ENCODE peak calls at places on chromosome X, in six cellular contexts. N, B, J, U, P and Q are unnamed samples.

GRCh38 chrX:115665122-115665521 is 104.1 kb downstream of the PLS3 start:
- DNase-seq in U (no peak), J (no peak), N (no peak), B (no peak), P (no peak), Q (no peak)

GRCh38 chrX:148878371-148878770 is 378.0 kb downstream of the AFF2 start:
- DNase-seq in U (no peak), B (no peak), J (no peak), N (no peak), P (no peak), Q (no peak)

GRCh38 chrX:34848281-34848680 is 94.3 kb upstream of the FAM47B start:
- DNase-seq in U (no peak), P (no peak), J (no peak), N (no peak), B (no peak), Q (no peak)

GRCh38 chrX:104156630-104157529 is at the start of gene SLC25A53:
- DNase-seq in U (peak; percentile 80), N (peak; percentile 67), J (peak; percentile 91), B (peak; percentile 42), P (peak; percentile 69), Q (peak; percentile 75)

GRCh38 chrX:102765217-102765616 is 44.7 kb downstream of the GPRASP3 start:
- DNase-seq in P (no peak), B (no peak), J (no peak), U (no peak), N (no peak), Q (no peak)

GRCh38 chrX:108165349-108166111 is 74.0 kb downstream of the ATG4A start:
- DNase-seq in P (no peak), U (no peak), B (no peak), N (peak; percentile 19), J (no peak), Q (peak; percentile 32)

GRCh38 chrX:27583976-27584375 is 6.2 kb upstream of the DCAF8L2 start:
- DNase-seq in U (no peak), B (no peak), N (no peak), J (no peak), P (no peak), Q (no peak)

GRCh38 chrX:68944211-68944610 is 115.4 kb downstream of the EFNB1 start:
- DNase-seq in N (no peak), J (no peak), B (no peak), U (no peak), P (no peak), Q (no peak)

GRCh38 chrX:50927127-50927526 is 16.6 kb downstream of the BMP15 start:
- DNase-seq in U (no peak), P (no peak), B (no peak), J (no peak), N (no peak), Q (no peak)

GRCh38 chrX:99722094-99722493 is 688.0 kb downstream of the PCDH19 start:
- DNase-seq in P (no peak), J (no peak), N (no peak), U (no peak), B (no peak), Q (no peak)

GRCh38 chrX:136920001-136920400 is 39.5 kb upstream of the RBMX start:
- DNase-seq in B (no peak), U (no peak), J (no peak), N (no peak), P (no peak), Q (no peak)

GRCh38 chrX:10395179-10395578 is 225.2 kb downstream of the MID1 start:
- DNase-seq in P (no peak), U (no peak), J (no peak), N (no peak), B (no peak), Q (no peak)

GRCh38 chrX:102934624-102935023 is 2.4 kb upstream of the RAB40AL start:
- DNase-seq in B (peak; percentile 12), J (no peak), N (peak; percentile 59), P (no peak), U (peak; percentile 18), Q (peak; percentile 30)

GRCh38 chrX:66625525-66625924 is 13.4 kb downstream of the EDA2R start:
- DNase-seq in N (no peak), J (no peak), P (no peak), B (no peak), U (no peak), Q (no peak)

GRCh38 chrX:69197690-69198089 is 32.4 kb upstream of the PJA1 start:
- DNase-seq in J (no peak), P (no peak), B (no peak), U (no peak), N (peak; percentile 76), Q (no peak)

GRCh38 chrX:119758682-119759332 is 419 bp downstream of the SOWAHD start:
- DNase-seq in J (no peak), B (no peak), N (peak; percentile 67), P (peak; percentile 24), U (peak; percentile 65), Q (peak; percentile 43)

GRCh38 chrX:109936598-109936997 is 66.3 kb upstream of the TMEM164 start:
- DNase-seq in P (no peak), N (no peak), B (no peak), U (no peak), J (no peak), Q (no peak)

GRCh38 chrX:19350831-19351447 is 7.2 kb downstream of the PDHA1 start:
- DNase-seq in J (no peak), P (no peak), U (no peak), N (no peak), B (no peak), Q (no peak)

GRCh38 chrX:11611965-11612364 is 53.8 kb downstream of the ARHGAP6 start:
- DNase-seq in P (no peak), U (no peak), J (no peak), B (no peak), N (no peak), Q (no peak)
- H3K27me3 ChIP-seq in P (no peaks in the 10 kb centered on the region), U (no peaks in the 10 kb centered on the region), J (no peaks in the 10 kb centered on the region), B (no peaks in the 10 kb centered on the region), N (no peaks in the 10 kb centered on the region), Q (no peaks in the 10 kb centered on the region)

GRCh38 chrX:52261463-52262194 is 76.9 kb downstream of the MAGED4 start:
- DNase-seq in P (peak; percentile 99), J (peak; percentile 95), N (peak; percentile 87), B (peak; percentile 81), U (peak; percentile 96), Q (peak; percentile 96)
- TF ChIP-seq EP300 in P (no peak), J (no peak), N (peak; percentile 8), B (peak; percentile 83), U (no peak), Q (no peak)

GRCh38 chrX:2474963-2475726 is 25.6 kb downstream of the DHRSX start:
- DNase-seq in B (no peak), P (no peak), J (no peak), N (no peak), U (no peak), Q (no peak)
- H3K4me1 ChIP-seq in B (no peaks in the 10 kb centered on the region), P (no peaks in the 10 kb centered on the region), J (no peaks in the 10 kb centered on the region), N (no peaks in the 10 kb centered on the region), U (peaks cover 5% of the 10 kb centered on the region), Q (no peaks in the 10 kb centered on the region)

GRCh38 chrX:41761169-41761568 is 37.2 kb downstream of the GPR82 start:
- DNase-seq in U (no peak), P (no peak), B (no peak), J (no peak), N (no peak), Q (no peak)

GRCh38 chrX:41758391-41758790 is 34.4 kb downstream of the GPR82 start:
- DNase-seq in B (no peak), P (no peak), N (no peak), U (no peak), J (no peak), Q (no peak)

GRCh38 chrX:41761702-41762101 is 37.7 kb downstream of the GPR82 start:
- DNase-seq in B (no peak), J (no peak), U (no peak), N (no peak), P (no peak), Q (no peak)

GRCh38 chrX:41759817-41760216 is 35.8 kb downstream of the GPR82 start:
- DNase-seq in J (no peak), U (no peak), N (peak; percentile 14), P (no peak), B (no peak), Q (no peak)
- H3K27me3 ChIP-seq in J (no peaks in the 10 kb centered on the region), U (no peaks in the 10 kb centered on the region), N (no peaks in the 10 kb centered on the region), P (no peaks in the 10 kb centered on the region), B (no peaks in the 10 kb centered on the region), Q (no peaks in the 10 kb centered on the region)

GRCh38 chrX:11462136-11462535 is 168.9 kb downstream of the AMELX start:
- DNase-seq in N (no peak), U (no peak), P (no peak), B (no peak), J (no peak), Q (no peak)
- TF ChIP-seq EP300 in N (no peak), U (no peak), P (no peak), B (no peak), J (no peak), Q (no peak)